ENCODE peak calls at places on chromosomes 3 and 15, in four cellular contexts. One of them, this sample, is unnamed.

GRCh38 chr3:72347819-72348319 is 500.4 kb downstream of the SHQ1 start:
- DNase-seq in lower leg skin: peak; percentile 95
- DNase-seq in dorsolateral prefrontal cortex: peak; percentile 61
- DNase-seq in AG09309: peak; percentile 88
- DNase-seq in this sample: peak; percentile 84

GRCh38 chr3:42772670-42773408 is at the start of gene CCDC13:
- DNase-seq in lower leg skin: peak; percentile 99
- DNase-seq in dorsolateral prefrontal cortex: peak; percentile 91
- DNase-seq in AG09309: no peak
- DNase-seq in this sample: peak; percentile 96

GRCh38 chr3:36864180-36865053 is 80.4 kb downstream of the TRANK1 start:
- DNase-seq in lower leg skin: no peak
- DNase-seq in dorsolateral prefrontal cortex: no peak
- DNase-seq in AG09309: no peak
- DNase-seq in this sample: no peak

GRCh38 chr3:141735176-141735575 is 2.9 kb upstream of the RNF7 start:
- DNase-seq in lower leg skin: no peak
- DNase-seq in dorsolateral prefrontal cortex: no peak
- DNase-seq in AG09309: no peak
- DNase-seq in this sample: no peak

GRCh38 chr3:185796431-185797107 is 28.3 kb downstream of the IGF2BP2 start:
- DNase-seq in lower leg skin: no peak
- DNase-seq in dorsolateral prefrontal cortex: no peak
- DNase-seq in AG09309: no peak
- DNase-seq in this sample: no peak

GRCh38 chr3:13479332-13479581 is 849 bp upstream of the HDAC11 start:
- DNase-seq in lower leg skin: no peak
- DNase-seq in dorsolateral prefrontal cortex: peak; percentile 94
- DNase-seq in AG09309: no peak
- DNase-seq in this sample: no peak

GRCh38 chr15:69755571-69756310 is 303.1 kb downstream of the RPLP1 start:
- DNase-seq in lower leg skin: no peak
- DNase-seq in dorsolateral prefrontal cortex: no peak
- DNase-seq in AG09309: no peak
- DNase-seq in this sample: peak; percentile 93

GRCh38 chr3:169389211-169389924 is 274.1 kb downstream of the MECOM start:
- DNase-seq in lower leg skin: no peak
- DNase-seq in dorsolateral prefrontal cortex: no peak
- DNase-seq in AG09309: no peak
- DNase-seq in this sample: no peak

GRCh38 chr15:72285927-72286516 is 13.7 kb upstream of the PARP6 start:
- DNase-seq in lower leg skin: no peak
- DNase-seq in dorsolateral prefrontal cortex: no peak
- DNase-seq in AG09309: no peak
- DNase-seq in this sample: peak; percentile 28

GRCh38 chr3:21449738-21450137 is 301.3 kb downstream of the ZNF385D start:
- DNase-seq in lower leg skin: no peak
- DNase-seq in dorsolateral prefrontal cortex: no peak
- DNase-seq in AG09309: no peak
- DNase-seq in this sample: no peak

GRCh38 chr3:197428117-197428761 is 127.5 kb downstream of the BDH1 start:
- DNase-seq in lower leg skin: peak; percentile 92
- DNase-seq in dorsolateral prefrontal cortex: no peak
- DNase-seq in AG09309: peak; percentile 14
- DNase-seq in this sample: peak; percentile 10

GRCh38 chr3:167837430-167837829 is 101.9 kb downstream of the SERPINI1 start:
- DNase-seq in lower leg skin: no peak
- DNase-seq in dorsolateral prefrontal cortex: no peak
- DNase-seq in AG09309: no peak
- DNase-seq in this sample: no peak

GRCh38 chr15:75130597-75131268 is 70.9 kb upstream of the C15orf39 start:
- DNase-seq in lower leg skin: peak; percentile 28
- DNase-seq in dorsolateral prefrontal cortex: no peak
- DNase-seq in AG09309: no peak
- DNase-seq in this sample: peak; percentile 94

GRCh38 chr15:71374607-71375352 is 259.5 kb downstream of the THSD4 start:
- DNase-seq in lower leg skin: no peak
- DNase-seq in dorsolateral prefrontal cortex: no peak
- DNase-seq in AG09309: peak; percentile 7
- DNase-seq in this sample: no peak

GRCh38 chr3:129625071-129625874 is 18.8 kb upstream of the PLXND1 start:
- DNase-seq in lower leg skin: peak; percentile 84
- DNase-seq in dorsolateral prefrontal cortex: peak; percentile 44
- DNase-seq in AG09309: no peak
- DNase-seq in this sample: no peak

GRCh38 chr3:149371001-149371722 is 6.3 kb downstream of the TM4SF1 start:
- DNase-seq in lower leg skin: no peak
- DNase-seq in dorsolateral prefrontal cortex: no peak
- DNase-seq in AG09309: no peak
- DNase-seq in this sample: no peak

GRCh38 chr3:149369991-149370866 is 7.2 kb downstream of the TM4SF1 start:
- DNase-seq in lower leg skin: no peak
- DNase-seq in dorsolateral prefrontal cortex: no peak
- DNase-seq in AG09309: no peak
- DNase-seq in this sample: no peak

GRCh38 chr3:149368201-149368849 is 9.1 kb downstream of the TM4SF1 start:
- DNase-seq in lower leg skin: no peak
- DNase-seq in dorsolateral prefrontal cortex: no peak
- DNase-seq in AG09309: no peak
- DNase-seq in this sample: no peak

GRCh38 chr3:149367021-149367840 is 10.2 kb downstream of the TM4SF1 start:
- DNase-seq in lower leg skin: no peak
- DNase-seq in dorsolateral prefrontal cortex: no peak
- DNase-seq in AG09309: no peak
- DNase-seq in this sample: no peak

DNA sequence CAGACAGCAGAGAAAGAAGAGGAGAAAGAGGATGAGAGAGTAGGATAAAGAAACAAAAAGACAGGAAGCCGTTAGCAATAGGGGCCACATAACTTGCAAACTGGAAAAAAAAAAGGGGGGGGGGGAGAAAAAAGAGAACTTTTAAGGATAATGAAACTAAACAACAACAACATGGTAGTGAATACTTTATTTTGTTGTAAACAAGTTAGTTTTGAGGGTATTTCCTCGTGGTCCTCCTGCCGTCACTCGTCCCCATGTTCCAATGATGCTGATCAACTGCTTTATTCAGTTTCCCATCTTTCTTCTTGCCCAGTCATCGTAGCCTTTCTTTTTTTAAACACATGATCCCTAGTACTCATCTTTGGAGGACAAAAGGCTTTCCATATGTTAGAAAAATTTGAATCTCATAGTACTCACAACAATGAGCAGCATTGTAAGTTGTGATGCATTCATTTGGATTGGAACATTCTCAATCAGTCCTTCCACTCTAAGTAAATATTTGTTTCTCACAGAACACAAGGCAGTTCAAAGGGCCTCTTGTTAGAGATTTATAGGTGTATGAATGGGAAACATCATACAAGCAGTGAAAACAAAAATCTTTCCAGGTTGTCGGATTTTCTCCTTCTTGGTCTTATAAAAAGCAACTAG is 8.5 kb downstream of the TM4SF1 start:
- DNase-seq in lower leg skin: no peak
- DNase-seq in dorsolateral prefrontal cortex: no peak
- DNase-seq in AG09309: no peak
- DNase-seq in this sample: no peak
- H3K4me3 ChIP-seq in lower leg skin: no peak overlapping the region
- H3K4me3 ChIP-seq in dorsolateral prefrontal cortex: no peak overlapping the region
- H3K4me3 ChIP-seq in AG09309: no peak overlapping the region
- H3K4me3 ChIP-seq in this sample: no peak overlapping the region

GRCh38 chr3:27939510-27939909 is 217.4 kb upstream of the EOMES start:
- DNase-seq in lower leg skin: no peak
- DNase-seq in dorsolateral prefrontal cortex: no peak
- DNase-seq in AG09309: no peak
- DNase-seq in this sample: no peak

GRCh38 chr3:27939940-27940339 is 217.8 kb upstream of the EOMES start:
- DNase-seq in lower leg skin: no peak
- DNase-seq in dorsolateral prefrontal cortex: no peak
- DNase-seq in AG09309: no peak
- DNase-seq in this sample: no peak

GRCh38 chr3:27945229-27945628 is 223.1 kb upstream of the EOMES start:
- DNase-seq in lower leg skin: no peak
- DNase-seq in dorsolateral prefrontal cortex: no peak
- DNase-seq in AG09309: no peak
- DNase-seq in this sample: no peak

GRCh38 chr3:27943106-27943505 is 221.0 kb upstream of the EOMES start:
- DNase-seq in lower leg skin: no peak
- DNase-seq in dorsolateral prefrontal cortex: no peak
- DNase-seq in AG09309: no peak
- DNase-seq in this sample: peak; percentile 28
- TF ChIP-seq CTCF in lower leg skin: no peak
- TF ChIP-seq CTCF in dorsolateral prefrontal cortex: no peak
- TF ChIP-seq CTCF in AG09309: peak; percentile 56
- TF ChIP-seq CTCF in this sample: no peak

GRCh38 chr3:172476339-172476738 is 28.1 kb upstream of the GHSR start:
- DNase-seq in lower leg skin: no peak
- DNase-seq in dorsolateral prefrontal cortex: no peak
- DNase-seq in AG09309: no peak
- DNase-seq in this sample: no peak
- H3K4me3 ChIP-seq in lower leg skin: no peak overlapping the region
- H3K4me3 ChIP-seq in dorsolateral prefrontal cortex: no peak overlapping the region
- H3K4me3 ChIP-seq in AG09309: no peak overlapping the region
- H3K4me3 ChIP-seq in this sample: no peak overlapping the region

GRCh38 chr15:87489902-87490301 is 766.6 kb downstream of the NTRK3 start:
- DNase-seq in lower leg skin: no peak
- DNase-seq in dorsolateral prefrontal cortex: no peak
- DNase-seq in AG09309: no peak
- DNase-seq in this sample: no peak
- TF ChIP-seq CTCF in lower leg skin: no peak
- TF ChIP-seq CTCF in dorsolateral prefrontal cortex: no peak
- TF ChIP-seq CTCF in AG09309: no peak
- TF ChIP-seq CTCF in this sample: no peak

GRCh38 chr3:143424874-143425273 is 305.3 kb downstream of the CHST2 start:
- DNase-seq in lower leg skin: no peak
- DNase-seq in dorsolateral prefrontal cortex: no peak
- DNase-seq in AG09309: no peak
- DNase-seq in this sample: no peak

GRCh38 chr3:143416229-143416628 is 296.7 kb downstream of the CHST2 start:
- DNase-seq in lower leg skin: no peak
- DNase-seq in dorsolateral prefrontal cortex: no peak
- DNase-seq in AG09309: no peak
- DNase-seq in this sample: no peak

GRCh38 chr3:143418391-143418790 is 298.8 kb downstream of the CHST2 start:
- DNase-seq in lower leg skin: no peak
- DNase-seq in dorsolateral prefrontal cortex: no peak
- DNase-seq in AG09309: no peak
- DNase-seq in this sample: no peak

DNA sequence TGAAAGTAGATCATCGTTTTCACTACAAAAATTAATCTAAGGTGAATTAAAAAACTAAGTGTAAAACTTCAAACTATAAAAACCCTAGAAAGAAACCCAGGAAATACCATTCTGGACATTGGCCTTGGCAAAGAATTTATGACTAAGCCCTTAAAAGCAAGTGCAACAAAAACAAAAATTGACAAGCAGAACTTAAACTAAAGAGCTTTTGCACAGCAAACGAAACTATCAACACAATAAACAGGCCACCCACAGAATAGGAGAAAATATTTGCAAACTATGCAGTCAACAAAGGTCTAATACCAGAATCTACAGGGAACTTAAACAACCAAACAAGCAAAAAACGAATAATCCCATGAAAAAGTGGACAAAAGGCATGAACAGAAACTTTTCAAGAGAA is 302.0 kb downstream of the CHST2 start:
- DNase-seq in lower leg skin: no peak
- DNase-seq in dorsolateral prefrontal cortex: no peak
- DNase-seq in AG09309: no peak
- DNase-seq in this sample: no peak
- H3K4me3 ChIP-seq in lower leg skin: no peak overlapping the region
- H3K4me3 ChIP-seq in dorsolateral prefrontal cortex: no peak overlapping the region
- H3K4me3 ChIP-seq in AG09309: no peak overlapping the region
- H3K4me3 ChIP-seq in this sample: no peak overlapping the region

DNA sequence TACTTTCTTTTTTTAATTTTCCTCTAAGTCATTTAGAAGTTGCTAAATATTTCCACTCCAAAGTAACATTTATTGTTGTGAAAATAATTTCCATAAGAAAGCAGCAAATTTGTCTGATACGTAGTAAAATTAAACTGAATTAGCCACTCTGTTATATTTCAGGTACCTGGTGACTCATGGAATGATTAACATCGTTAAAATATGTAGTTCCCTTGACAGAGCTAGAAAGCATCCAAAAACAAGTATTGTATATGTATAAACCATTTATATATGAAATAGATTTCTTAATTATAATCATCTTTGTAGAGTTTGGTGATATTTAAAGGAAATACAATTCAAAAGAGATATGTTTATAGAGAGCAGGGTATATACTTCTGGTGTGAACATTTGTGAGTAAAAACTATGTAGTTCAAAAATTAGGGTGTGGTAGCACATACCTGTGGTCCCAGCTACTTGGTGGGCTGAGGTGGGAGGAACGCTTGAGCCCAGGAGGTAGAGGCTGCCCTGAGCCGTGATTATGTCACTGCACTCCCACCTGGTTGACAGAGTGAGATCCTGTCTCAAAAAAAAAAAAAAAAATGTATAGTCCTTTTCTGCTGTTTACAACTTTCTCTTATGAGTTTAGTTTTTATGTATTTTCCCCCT is 36.6 kb downstream of the ATP11B start:
- DNase-seq in lower leg skin: no peak
- DNase-seq in dorsolateral prefrontal cortex: no peak
- DNase-seq in AG09309: no peak
- DNase-seq in this sample: no peak
- TF ChIP-seq CTCF in lower leg skin: no peak
- TF ChIP-seq CTCF in dorsolateral prefrontal cortex: no peak
- TF ChIP-seq CTCF in AG09309: no peak
- TF ChIP-seq CTCF in this sample: no peak

DNA sequence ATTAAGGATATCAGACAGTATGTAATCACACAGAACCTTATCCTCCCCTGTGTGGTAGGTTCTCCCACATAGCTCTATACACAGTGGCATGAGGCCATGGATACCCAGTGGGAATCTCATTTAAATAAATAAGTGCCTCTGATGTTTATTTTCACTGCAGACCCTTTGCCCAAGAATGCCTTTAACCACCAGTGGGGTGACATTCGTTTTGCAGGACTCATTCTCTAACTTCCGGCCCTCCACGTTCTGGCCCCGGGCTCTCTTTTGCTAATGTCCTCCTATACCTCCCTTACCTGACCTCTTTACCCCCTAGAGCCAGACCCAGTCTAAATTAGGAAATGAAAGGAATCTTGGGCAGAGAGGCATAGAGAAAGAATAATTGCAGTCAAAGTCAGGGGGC is 8.3 kb downstream of the CCDC80 start:
- DNase-seq in lower leg skin: no peak
- DNase-seq in dorsolateral prefrontal cortex: no peak
- DNase-seq in AG09309: no peak
- DNase-seq in this sample: no peak
- H3K4me3 ChIP-seq in lower leg skin: no peak overlapping the region
- H3K4me3 ChIP-seq in dorsolateral prefrontal cortex: no peak overlapping the region
- H3K4me3 ChIP-seq in AG09309: peak overlapping the region; percentile 9
- H3K4me3 ChIP-seq in this sample: no peak overlapping the region

GRCh38 chr3:4983739-4984510 is 4.7 kb downstream of the BHLHE40 start:
- DNase-seq in lower leg skin: peak; percentile 92
- DNase-seq in dorsolateral prefrontal cortex: no peak
- DNase-seq in AG09309: peak; percentile 87
- DNase-seq in this sample: peak; percentile 95
- TF ChIP-seq CTCF in lower leg skin: no peak
- TF ChIP-seq CTCF in dorsolateral prefrontal cortex: no peak
- TF ChIP-seq CTCF in AG09309: no peak
- TF ChIP-seq CTCF in this sample: no peak

This sample was measured in GM12865.